ENCODE peak calls at places on chromosomes 1 and 21, in seven cellular contexts. D is activated T-helper 1 cell treated with Interleukin-2 at 50 U/mL for 16 hours, Q is ELR, M is AG09309, P is DMS153, V is psoas muscle, F is MM.1S. B is an unnamed sample.

GRCh38 chr1:245406426-245406825 is 251.6 kb downstream of the KIF26B start:
- DNase-seq in D (no peak), Q (no peak), M (no peak), P (no peak), V (no peak), F (no peak), B (no peak)

GRCh38 chr1:89331890-89332289 is 32.0 kb upstream of the GBP6 start:
- DNase-seq in D (no peak), P (no peak), V (no peak), M (no peak), Q (no peak), F (no peak), B (no peak)

GRCh38 chr1:61420909-61421835 is 303.8 kb downstream of the TM2D1 start:
- DNase-seq in M (no peak), P (no peak), F (no peak), V (no peak), D (no peak), Q (no peak), B (no peak)

GRCh38 chr1:43711049-43711448 is 3.7 kb downstream of the ST3GAL3 start:
- DNase-seq in M (no peak), Q (peak; percentile 95), P (no peak), F (no peak), D (no peak), V (no peak), B (no peak)

GRCh38 chr1:106978477-106979322 is 77.8 kb upstream of the PRMT6 start:
- DNase-seq in P (no peak), D (no peak), M (peak; percentile 62), V (no peak), F (no peak), Q (peak; percentile 26), B (no peak)

GRCh38 chr1:1344672-1345361 is 4.4 kb downstream of the DVL1 start:
- DNase-seq in D (peak; percentile 20), M (no peak), P (no peak), Q (peak; percentile 97), F (no peak), V (peak; percentile 86), B (no peak)

GRCh38 chr1:200535605-200536004 is 84.9 kb downstream of the KIF14 start:
- DNase-seq in P (no peak), Q (peak; percentile 59), V (no peak), D (no peak), F (peak; percentile 46), M (no peak), B (no peak)

GRCh38 chr1:181038399-181038873 is 4.7 kb downstream of the MR1 start:
- DNase-seq in P (peak; percentile 42), V (peak; percentile 65), F (peak; percentile 73), Q (peak; percentile 83), M (no peak), D (no peak), B (no peak)

GRCh38 chr1:234609528-234610042 is 393 bp downstream of the IRF2BP2 start:
- DNase-seq in D (no peak), P (no peak), V (no peak), F (peak; percentile 25), Q (no peak), M (no peak), B (no peak)

GRCh38 chr21:17387030-17387617 is 125.7 kb upstream of the CXADR start:
- DNase-seq in D (peak; percentile 9), M (no peak), P (peak; percentile 57), Q (peak; percentile 75), F (peak; percentile 75), V (no peak), B (peak; percentile 7)

B was measured in SIG-M5.